ENCODE peak calls at places on chromosomes 2 and 18, in four cellular contexts. J is HepG2, Q is HCT116, K is H1. T is an unnamed sample.

GRCh38 chr2:3456125-3456524 is 63.2 kb downstream of the ADI1 start:
- DNase-seq in K (no peak), J (no peak), Q (no peak), T (no peak)

GRCh38 chr2:171553236-171553635 is 31.0 kb downstream of the CYBRD1 start:
- DNase-seq in J (peak; percentile 13), Q (no peak), K (no peak), T (no peak)

GRCh38 chr2:100285691-100286090 is 36.6 kb downstream of the LONRF2 start:
- DNase-seq in Q (peak; percentile 31), K (no peak), J (no peak), T (no peak)

GRCh38 chr2:33589444-33589843 is 9.7 kb downstream of the FAM98A start:
- DNase-seq in J (no peak), K (no peak), Q (no peak), T (no peak)

GRCh38 chr2:31401580-31401979 is 13.0 kb downstream of the XDH start:
- DNase-seq in Q (no peak), K (no peak), J (no peak), T (no peak)

GRCh38 chr2:205771063-205771462 is 88.8 kb downstream of the NRP2 start:
- DNase-seq in K (no peak), Q (no peak), J (no peak), T (no peak)

GRCh38 chr2:19971691-19972090 is 18.2 kb downstream of the WDR35 start:
- DNase-seq in J (no peak), Q (no peak), K (no peak), T (no peak)

GRCh38 chr2:150690870-150691269 is 203.4 kb upstream of the RND3 start:
- DNase-seq in K (no peak), J (no peak), Q (no peak), T (no peak)

GRCh38 chr2:195369217-195369587 is 287.8 kb upstream of the SLC39A10 start:
- DNase-seq in K (no peak), J (no peak), Q (no peak), T (no peak)

DNA sequence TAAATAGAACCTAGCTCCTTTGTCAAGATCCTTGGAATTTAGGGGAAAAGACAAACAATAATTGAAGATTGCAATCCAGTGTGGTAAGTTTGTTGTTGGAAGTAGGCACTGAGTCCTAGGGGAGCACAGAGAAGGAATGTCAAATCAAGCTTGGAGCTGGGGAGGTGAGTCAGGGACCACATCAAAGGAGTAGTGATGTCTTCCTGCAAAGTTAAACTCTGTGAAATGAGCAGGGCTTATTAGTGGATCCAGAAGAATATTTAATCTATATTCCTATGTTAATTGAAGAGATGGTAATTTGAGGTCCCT is 41.7 kb upstream of the NABP1 start:
- DNase-seq in J (peak; percentile 68), K (no peak), Q (peak; percentile 54), T (peak; percentile 9)
- TF ChIP-seq JUND in J (no peak), K (no peak), Q (peak; percentile 77), T (no peak)

DNA sequence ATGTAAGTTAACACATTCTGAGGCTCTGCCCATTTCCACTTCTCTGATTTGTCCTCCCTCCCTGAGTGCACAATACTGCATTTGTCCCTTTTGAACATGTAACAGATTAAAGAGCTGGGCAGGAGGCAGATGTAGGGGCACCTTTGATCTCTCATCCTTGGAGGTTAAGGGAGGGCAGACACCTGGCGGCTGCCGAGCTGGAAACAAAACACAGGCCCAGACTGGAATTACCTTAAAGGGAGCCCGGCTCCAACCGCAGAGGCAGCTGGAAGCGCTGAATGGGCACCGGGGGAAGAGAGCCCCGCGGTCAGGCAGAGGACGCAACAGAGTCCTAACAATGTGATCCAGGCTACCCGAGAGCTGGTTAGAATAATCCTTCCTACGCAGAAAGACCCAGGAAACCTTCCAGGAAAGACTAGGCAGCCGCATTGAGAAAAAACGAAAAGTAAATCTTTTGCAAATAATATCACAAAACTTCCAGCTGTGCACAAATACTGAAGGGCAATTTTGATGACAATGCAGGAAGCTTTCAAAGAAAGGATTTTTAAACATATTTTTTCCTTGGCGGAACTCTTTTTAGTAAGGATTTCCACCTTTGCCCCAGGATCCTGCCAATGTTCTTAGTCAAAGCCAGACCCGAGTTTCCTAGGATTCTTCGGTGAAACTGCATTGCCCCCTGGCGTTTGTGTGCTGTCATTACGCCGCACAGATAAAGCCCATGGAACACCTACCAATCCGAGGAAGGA is 216.0 kb downstream of the TGIF1 start:
- DNase-seq in K (peak; percentile 86), J (peak; percentile 99), Q (peak; percentile 95), T (peak; percentile 85)
- TF ChIP-seq JUND in K (no peak), J (peak; percentile 51), Q (no peak), T (no peak)

GRCh38 chr2:43087413-43087812 is 139.0 kb downstream of the ZFP36L2 start:
- DNase-seq in K (no peak), J (no peak), Q (no peak), T (no peak)
- TF ChIP-seq JUND in K (no peak), J (no peak), Q (no peak), T (no peak)

DNA sequence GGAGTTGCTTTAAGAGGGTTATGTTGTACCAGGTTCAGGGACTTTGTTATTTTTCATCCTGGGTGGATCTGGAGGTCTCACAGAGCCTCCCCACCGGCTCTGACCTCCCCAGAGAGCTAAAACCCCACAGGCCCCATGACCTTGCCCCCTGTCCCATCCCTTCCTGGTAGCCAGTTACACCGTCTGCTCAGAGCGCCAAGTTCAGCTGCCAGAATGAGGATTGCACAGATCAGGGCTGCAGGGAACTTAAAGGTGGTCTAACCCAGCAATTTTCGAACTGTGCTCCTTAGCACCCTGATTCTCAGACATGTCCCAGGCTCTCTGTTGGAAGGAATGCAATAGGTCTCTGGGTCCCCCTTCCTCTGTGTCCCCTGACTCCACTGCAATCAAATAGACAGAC is 32.1 kb downstream of the ATOH8 start:
- DNase-seq in Q (no peak), J (no peak), K (no peak), T (no peak)
- TF ChIP-seq JUND in Q (no peak), J (no peak), K (no peak), T (no peak)

GRCh38 chr2:101843048-101843447 is 145.5 kb downstream of the MAP4K4 start:
- DNase-seq in Q (no peak), K (no peak), J (no peak), T (no peak)
- TF ChIP-seq JUND in Q (no peak), K (no peak), J (no peak), T (no peak)

GRCh38 chr2:10892796-10893350 is 18.9 kb upstream of the KCNF1 start:
- DNase-seq in Q (no peak), K (no peak), J (no peak), T (no peak)
- TF ChIP-seq JUND in Q (no peak), K (no peak), J (no peak), T (no peak)

GRCh38 chr2:85433511-85434089 is 15.1 kb downstream of the SH2D6 start:
- DNase-seq in Q (no peak), K (no peak), J (no peak), T (no peak)
- TF ChIP-seq JUND in Q (no peak), K (no peak), J (no peak), T (no peak)

GRCh38 chr2:158756331-158756730 is 38.8 kb upstream of the DAPL1 start:
- DNase-seq in J (no peak), Q (no peak), K (no peak), T (no peak)
- TF ChIP-seq JUND in J (no peak), Q (no peak), K (no peak), T (no peak)

DNA sequence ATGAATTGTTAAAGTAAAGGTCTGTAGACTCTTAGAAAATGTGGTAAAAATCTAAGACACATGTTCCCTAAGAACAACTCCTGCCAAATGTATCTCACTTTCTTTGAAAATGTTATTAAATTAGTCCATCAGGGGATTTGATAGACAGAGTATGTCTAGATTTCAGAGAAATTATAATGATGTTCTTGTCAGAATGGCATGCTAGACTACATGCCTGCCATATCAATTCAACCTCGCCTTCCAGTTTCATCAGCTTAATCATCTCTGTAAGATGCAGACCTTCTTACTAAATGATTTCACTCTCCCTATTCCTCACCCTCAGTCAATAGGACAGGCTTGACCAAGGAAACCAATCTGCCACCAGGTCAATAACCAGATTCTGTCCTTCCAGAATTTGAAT is 368.4 kb downstream of the TXNL1 start:
- DNase-seq in Q (no peak), J (no peak), K (no peak), T (no peak)
- TF ChIP-seq JUND in Q (no peak), J (no peak), K (no peak), T (no peak)